ENCODE peak calls at places on chromosomes 1 and 21, in six cellular contexts. F is lower leg skin, D is astrocyte, L is fibroblast of lung, T is left ventricle myocardium inferior, C is kidney epithelial cell. E is an unnamed sample.

GRCh38 chr21:39715804-39716397 is 29.1 kb upstream of the IGSF5 start:
- DNase-seq in T (peak), F (peak), L (peak), D (no peak), C (peak), E (no peak)

GRCh38 chr1:24949331-24949881 is 19.3 kb upstream of the RUNX3 start:
- DNase-seq in F (no peak), L (peak), C (no peak), D (peak), T (no peak), E (no peak)

GRCh38 chr21:43681650-43682049 is 22.3 kb downstream of the RRP1B start:
- DNase-seq in F (no peak), L (peak), C (no peak), T (no peak), D (no peak), E (no peak)

GRCh38 chr21:43645414-43645891 is 13.8 kb downstream of the HSF2BP start:
- DNase-seq in D (peak), L (peak), F (peak), C (no peak), T (no peak), E (peak)

GRCh38 chr1:53688703-53689102 is 50.3 kb downstream of the GLIS1 start:
- DNase-seq in D (no peak), F (no peak), C (no peak), L (no peak), T (no peak), E (no peak)

GRCh38 chr1:239997515-239998311 is 94.0 kb upstream of the FMN2 start:
- DNase-seq in D (no peak), L (peak), C (no peak), F (no peak), T (no peak), E (no peak)

GRCh38 chr1:24096737-24097103 is 15.2 kb downstream of the MYOM3 start:
- DNase-seq in T (no peak), C (no peak), L (no peak), F (no peak), D (no peak), E (no peak)

GRCh38 chr1:29657816-29658215 is 421.5 kb downstream of the PTPRU start:
- DNase-seq in L (no peak), T (no peak), C (no peak), D (no peak), F (no peak), E (no peak)

GRCh38 chr1:85612704-85613361 is 32.3 kb downstream of the CCN1 start:
- DNase-seq in T (no peak), F (no peak), C (peak), D (peak), L (peak), E (peak)

GRCh38 chr1:219459321-219460105 is 153.4 kb downstream of the ZC3H11B start:
- DNase-seq in L (no peak), F (peak), C (no peak), T (no peak), D (no peak), E (no peak)

GRCh38 chr1:31377361-31377863 is 4.5 kb upstream of the FABP3 start:
- DNase-seq in T (no peak), C (no peak), D (no peak), L (no peak), F (no peak), E (no peak)

GRCh38 chr1:93662481-93663190 is 19.0 kb downstream of the BCAR3 start:
- DNase-seq in F (no peak), C (no peak), T (no peak), D (peak), L (peak), E (no peak)

GRCh38 chr1:235468970-235469369 is 35.3 kb downstream of the B3GALNT2 start:
- DNase-seq in F (no peak), D (peak), C (peak), L (peak), T (no peak), E (no peak)

GRCh38 chr1:165117482-165117881 is 239.0 kb downstream of the LMX1A start:
- DNase-seq in F (no peak), T (no peak), C (no peak), D (no peak), L (peak), E (no peak)

GRCh38 chr1:67675800-67676199 is 9.2 kb upstream of the GADD45A start:
- DNase-seq in T (no peak), D (no peak), C (no peak), L (no peak), F (no peak), E (no peak)

GRCh38 chr1:166141969-166142368 is 24.8 kb downstream of the FAM78B start:
- DNase-seq in T (no peak), L (no peak), D (no peak), C (no peak), F (no peak), E (no peak)

GRCh38 chr1:205979301-205979700 is 23.9 kb downstream of the RAB7B start:
- DNase-seq in L (no peak), C (no peak), D (no peak), F (no peak), T (no peak), E (no peak)

GRCh38 chr1:93804412-93804811 is 74.6 kb downstream of the DNTTIP2 start:
- DNase-seq in F (no peak), C (peak), T (no peak), D (peak), L (peak), E (no peak)

GRCh38 chr1:59434336-59434735 is 137.4 kb downstream of the FGGY start:
- DNase-seq in T (no peak), C (no peak), L (peak), D (peak), F (no peak), E (no peak)

GRCh38 chr1:8661185-8662110 is 156.0 kb downstream of the RERE start:
- DNase-seq in C (peak), T (no peak), D (peak), L (peak), F (peak), E (no peak)

GRCh38 chr1:46749921-46750404 is 31.0 kb upstream of the EFCAB14 start:
- DNase-seq in F (peak), D (no peak), T (peak), C (no peak), L (no peak), E (no peak)

GRCh38 chr1:235632538-235633219 is 16.9 kb downstream of the GNG4 start:
- DNase-seq in D (peak), F (no peak), C (no peak), L (peak), T (no peak), E (no peak)

GRCh38 chr1:4825841-4826450 is 171.5 kb downstream of the AJAP1 start:
- DNase-seq in L (no peak), D (no peak), F (no peak), T (no peak), C (no peak), E (no peak)

DNA sequence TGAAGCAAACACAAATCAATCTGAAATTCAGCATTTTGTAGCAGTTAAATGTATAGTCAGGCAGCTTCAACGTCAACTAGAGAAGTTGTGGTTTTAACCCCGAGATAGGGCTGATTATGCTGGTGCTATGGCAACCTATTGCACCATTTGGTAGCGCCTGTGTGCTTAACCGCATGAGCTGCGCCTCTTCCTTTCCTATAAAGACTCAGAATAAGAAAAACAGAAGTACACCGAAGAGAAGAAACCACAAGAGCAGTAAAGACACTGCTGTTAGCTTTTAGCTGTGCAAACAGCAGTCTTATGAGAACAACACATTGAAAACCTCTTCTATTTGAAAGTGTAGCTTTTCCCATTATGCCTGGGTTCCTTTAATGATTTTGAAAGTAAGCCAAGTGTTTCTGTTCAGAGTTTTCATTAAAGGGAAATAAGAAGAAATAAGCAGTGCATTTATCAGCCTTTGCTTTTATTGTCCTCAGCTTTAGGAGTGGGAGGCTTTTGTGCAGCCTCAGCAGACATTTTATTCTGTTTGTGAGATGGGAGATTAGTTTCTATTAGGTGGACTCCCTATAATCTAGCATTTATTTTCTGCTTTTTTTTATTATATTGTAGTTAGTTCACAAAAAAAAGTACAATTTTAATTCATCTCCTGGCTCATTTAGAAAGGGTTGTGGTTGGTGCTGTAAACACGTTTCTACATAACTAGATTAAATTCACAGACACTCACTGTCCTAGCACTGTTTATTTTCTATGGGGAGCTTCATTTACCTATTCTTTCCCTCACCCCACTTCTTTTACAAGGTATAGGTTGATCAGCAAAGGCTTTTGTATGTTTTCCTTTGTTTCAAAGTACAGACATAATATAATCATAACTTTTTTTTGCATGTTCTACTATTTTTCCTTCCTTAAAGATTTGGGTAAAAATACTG is 43.3 kb downstream of the PTPRC start:
- DNase-seq in T (no peak), C (peak), D (peak), F (peak), L (peak), E (peak)
- H3K4me3 ChIP-seq in T (no peak), C (no peak), D (peak), F (no peak), L (no peak), E (no peak)

DNA sequence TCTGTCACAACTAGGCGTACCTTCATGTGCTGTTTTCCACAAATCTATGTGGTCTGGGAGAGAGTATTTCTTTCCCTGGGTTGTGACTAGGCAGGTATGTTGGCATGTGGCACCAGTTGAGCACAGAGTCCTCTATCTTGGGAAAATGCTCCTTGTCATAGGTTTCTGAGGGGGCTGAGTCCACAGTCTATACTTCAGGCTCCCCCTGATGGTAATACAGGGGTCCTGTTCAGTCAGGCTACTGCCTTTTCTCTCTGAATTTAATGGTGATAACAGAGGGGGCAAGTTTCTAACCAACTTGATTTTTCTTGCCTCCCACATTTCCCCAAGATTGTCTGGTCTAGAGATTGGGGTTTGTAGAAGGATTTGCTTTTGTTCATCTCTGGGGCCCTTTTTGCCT is 35.8 kb downstream of the VANGL1 start:
- DNase-seq in D (no peak), C (no peak), T (no peak), F (no peak), L (no peak), E (no peak)
- TF ChIP-seq CTCF in D (peak), C (no peak), T (peak), F (no peak), L (no peak), E (no peak)

GRCh38 chr21:16059981-16060380 is 330.2 kb downstream of the USP25 start:
- DNase-seq in F (no peak), D (no peak), T (no peak), L (no peak), C (no peak), E (no peak)

GRCh38 chr21:16055012-16055411 is 325.2 kb downstream of the USP25 start:
- DNase-seq in F (no peak), D (no peak), L (no peak), T (no peak), C (no peak), E (no peak)

GRCh38 chr21:16061194-16061593 is 331.4 kb downstream of the USP25 start:
- DNase-seq in F (no peak), L (no peak), D (no peak), T (no peak), C (no peak), E (no peak)

DNA sequence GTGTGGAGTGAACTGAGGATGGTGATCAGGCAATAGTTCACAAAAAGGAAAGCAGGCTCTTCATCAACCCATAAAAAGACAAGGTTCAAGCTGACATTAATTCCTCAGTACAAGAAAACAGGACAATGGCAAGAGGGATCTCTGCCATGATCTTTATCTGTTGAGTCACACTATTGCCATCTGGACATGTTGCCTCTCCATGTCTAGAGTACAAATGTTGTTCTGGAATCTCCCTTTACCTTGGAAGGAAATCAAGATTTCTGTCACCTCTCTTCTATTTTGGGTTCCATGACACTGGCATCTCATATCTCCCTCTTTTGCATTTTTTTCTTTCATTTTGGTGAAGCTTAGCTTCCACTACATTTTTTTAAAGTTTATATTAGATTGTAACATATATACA is 329.1 kb downstream of the USP25 start:
- DNase-seq in T (no peak), L (peak), C (no peak), F (no peak), D (no peak), E (no peak)
- H3K4me3 ChIP-seq in T (no peak), L (no peak), C (no peak), F (no peak), D (no peak), E (no peak)

GRCh38 chr1:42171679-42172266 is 7.2 kb upstream of the GUCA2A start:
- DNase-seq in C (no peak), F (peak), L (no peak), D (no peak), T (no peak), E (no peak)

GRCh38 chr1:42175314-42176054 is 10.9 kb upstream of the GUCA2A start:
- DNase-seq in L (no peak), C (no peak), D (no peak), F (peak), T (no peak), E (no peak)

GRCh38 chr1:42173961-42174715 is 9.6 kb upstream of the GUCA2A start:
- DNase-seq in D (peak), C (no peak), F (peak), L (peak), T (no peak), E (no peak)

GRCh38 chr1:42172394-42173133 is 8.0 kb upstream of the GUCA2A start:
- DNase-seq in L (no peak), T (peak), C (no peak), F (peak), D (no peak), E (no peak)

GRCh38 chr1:42173155-42173933 is 8.8 kb upstream of the GUCA2A start:
- DNase-seq in L (peak), T (peak), D (peak), F (peak), C (no peak), E (no peak)
- TF ChIP-seq CTCF in L (peak), T (peak), D (peak), F (no peak), C (peak), E (peak)

GRCh38 chr1:66597500-66597899 is 63.5 kb downstream of the SGIP1 start:
- DNase-seq in L (no peak), T (no peak), D (no peak), C (no peak), F (no peak), E (no peak)

GRCh38 chr1:66598670-66599069 is 64.7 kb downstream of the SGIP1 start:
- DNase-seq in D (peak), T (no peak), F (no peak), L (peak), C (peak), E (peak)

GRCh38 chr1:66599899-66600737 is 66.2 kb downstream of the SGIP1 start:
- DNase-seq in L (no peak), T (no peak), D (no peak), F (no peak), C (no peak), E (no peak)

GRCh38 chr1:66599346-66599745 is 65.4 kb downstream of the SGIP1 start:
- DNase-seq in F (no peak), T (no peak), L (peak), C (no peak), D (no peak), E (no peak)

GRCh38 chr1:66596191-66596590 is 62.2 kb downstream of the SGIP1 start:
- DNase-seq in T (no peak), C (no peak), L (no peak), D (no peak), F (no peak), E (no peak)
- H3K4me3 ChIP-seq in T (no peak), C (no peak), L (no peak), D (no peak), F (no peak), E (no peak)

DNA sequence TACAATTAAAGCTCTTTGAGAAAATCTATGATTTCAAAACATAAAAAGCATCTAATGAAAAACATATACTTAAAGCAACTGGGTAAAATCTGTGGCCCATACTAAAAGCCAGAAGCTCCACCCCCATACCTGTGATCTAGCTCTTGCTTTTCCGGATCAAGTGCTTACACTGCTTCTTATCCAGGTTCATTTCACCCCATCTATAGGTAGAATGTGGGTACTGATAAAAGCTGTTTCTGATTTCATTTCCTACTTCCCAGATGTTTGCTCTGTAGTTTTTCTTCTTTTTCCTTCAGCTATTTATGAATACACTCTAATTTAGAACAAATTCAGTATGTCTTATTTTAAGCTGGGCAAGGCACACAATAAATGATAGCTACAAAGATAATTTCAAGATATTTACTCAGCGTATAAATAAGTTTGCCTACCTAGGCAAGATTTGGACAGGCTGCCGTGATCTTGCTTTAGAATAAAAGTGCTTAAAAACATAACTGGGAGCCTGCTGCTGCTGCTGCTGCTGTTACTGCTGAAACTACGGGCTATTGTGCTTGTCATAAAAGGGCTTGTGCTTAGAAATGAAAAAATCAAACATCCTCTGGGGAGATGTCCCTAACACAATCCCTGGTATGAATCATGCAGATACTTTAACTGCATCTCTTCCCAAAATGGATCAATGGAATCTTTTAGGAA is 2.1 kb downstream of the SIPA1L2 start:
- DNase-seq in D (peak), C (no peak), F (no peak), T (no peak), L (peak), E (no peak)
- TF ChIP-seq CTCF in D (peak), C (peak), F (no peak), T (peak), L (no peak), E (no peak)

DNA sequence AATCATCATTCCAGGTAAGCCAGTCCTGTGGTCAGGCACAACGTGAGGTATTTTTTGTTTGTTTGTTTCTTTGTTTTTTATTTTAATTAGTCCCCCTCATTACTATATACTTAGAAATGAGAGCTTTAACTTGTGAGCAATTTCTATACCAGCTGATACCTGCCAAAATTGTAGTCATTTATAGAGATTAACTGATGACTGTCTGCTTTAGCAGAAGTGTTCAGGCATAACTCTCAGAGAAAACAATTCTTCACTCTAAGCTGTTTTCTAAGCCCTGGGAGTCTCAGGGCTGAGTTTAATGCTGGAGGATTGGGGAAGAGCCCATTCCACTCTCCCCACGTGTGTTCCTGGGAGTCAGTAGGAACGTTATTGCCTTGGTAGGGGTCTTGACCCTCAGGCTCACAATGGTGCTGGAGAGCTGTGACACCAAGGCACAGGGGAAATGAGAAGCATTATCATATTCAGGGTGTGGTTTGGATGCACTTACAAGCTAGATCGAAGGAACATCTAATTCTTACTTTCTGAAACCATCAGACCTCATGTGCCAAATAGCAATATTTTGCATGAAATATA is 168.2 kb downstream of the CLIC6 start:
- DNase-seq in C (no peak), T (no peak), D (no peak), F (no peak), L (no peak), E (no peak)
- H3K4me3 ChIP-seq in C (no peak), T (no peak), D (no peak), F (peak), L (peak), E (peak)